ENCODE peak calls at places on chromosomes 4 and X, in seven cellular contexts. One of them, this sample, is unnamed.

GRCh38 chr4:96602661-96603060 is 762.8 kb downstream of the PDHA2 start:
- DNase-seq in transverse colon: no peak
- DNase-seq in HCT116: peak
- DNase-seq in lung: no peak
- DNase-seq in mammary epithelial cell: peak
- DNase-seq in GM12865: no peak
- DNase-seq in IMR-90: no peak
- DNase-seq in this sample: peak

GRCh38 chr4:39931441-39931901 is 46.2 kb downstream of the PDS5A start:
- DNase-seq in mammary epithelial cell: no peak
- DNase-seq in lung: no peak
- DNase-seq in GM12865: peak
- DNase-seq in HCT116: no peak
- DNase-seq in IMR-90: no peak
- DNase-seq in transverse colon: no peak
- DNase-seq in this sample: no peak

GRCh38 chr4:185357220-185357619 is 38.5 kb downstream of the LRP2BP start:
- DNase-seq in IMR-90: no peak
- DNase-seq in mammary epithelial cell: no peak
- DNase-seq in lung: no peak
- DNase-seq in transverse colon: no peak
- DNase-seq in HCT116: no peak
- DNase-seq in GM12865: no peak
- DNase-seq in this sample: no peak

GRCh38 chr4:153520871-153521329 is 54.7 kb downstream of the TMEM131L start:
- DNase-seq in HCT116: no peak
- DNase-seq in GM12865: peak
- DNase-seq in IMR-90: no peak
- DNase-seq in lung: no peak
- DNase-seq in transverse colon: no peak
- DNase-seq in mammary epithelial cell: no peak
- DNase-seq in this sample: no peak

GRCh38 chrX:35890699-35891098 is 28.8 kb upstream of the CFAP47 start:
- DNase-seq in mammary epithelial cell: peak
- DNase-seq in GM12865: peak
- DNase-seq in IMR-90: peak
- DNase-seq in lung: peak
- DNase-seq in HCT116: no peak
- DNase-seq in transverse colon: peak
- DNase-seq in this sample: peak

GRCh38 chrX:25640276-25640675 is 497.9 kb upstream of the MAGEB18 start:
- DNase-seq in lung: no peak
- DNase-seq in GM12865: no peak
- DNase-seq in HCT116: no peak
- DNase-seq in transverse colon: no peak
- DNase-seq in IMR-90: no peak
- DNase-seq in mammary epithelial cell: no peak
- DNase-seq in this sample: no peak

GRCh38 chr4:118338518-118338917 is 14.3 kb downstream of the PRSS12 start:
- DNase-seq in mammary epithelial cell: no peak
- DNase-seq in IMR-90: no peak
- DNase-seq in HCT116: no peak
- DNase-seq in lung: no peak
- DNase-seq in GM12865: no peak
- DNase-seq in transverse colon: no peak
- DNase-seq in this sample: no peak

GRCh38 chr4:102734591-102735385 is 26.0 kb downstream of the MANBA start:
- DNase-seq in IMR-90: peak
- DNase-seq in transverse colon: no peak
- DNase-seq in lung: no peak
- DNase-seq in HCT116: no peak
- DNase-seq in GM12865: peak
- DNase-seq in mammary epithelial cell: peak
- DNase-seq in this sample: no peak

GRCh38 chrX:109389917-109390316 is 92.0 kb downstream of the GUCY2F start:
- DNase-seq in lung: no peak
- DNase-seq in HCT116: no peak
- DNase-seq in IMR-90: no peak
- DNase-seq in GM12865: no peak
- DNase-seq in mammary epithelial cell: peak
- DNase-seq in transverse colon: no peak
- DNase-seq in this sample: no peak

GRCh38 chrX:109392895-109393294 is 89.0 kb downstream of the GUCY2F start:
- DNase-seq in IMR-90: no peak
- DNase-seq in transverse colon: no peak
- DNase-seq in mammary epithelial cell: no peak
- DNase-seq in GM12865: no peak
- DNase-seq in HCT116: no peak
- DNase-seq in lung: no peak
- DNase-seq in this sample: no peak

GRCh38 chrX:109390556-109390955 is 91.3 kb downstream of the GUCY2F start:
- DNase-seq in GM12865: no peak
- DNase-seq in IMR-90: no peak
- DNase-seq in HCT116: no peak
- DNase-seq in mammary epithelial cell: peak
- DNase-seq in lung: no peak
- DNase-seq in transverse colon: no peak
- DNase-seq in this sample: no peak

GRCh38 chrX:109399831-109400230 is 82.1 kb downstream of the GUCY2F start:
- DNase-seq in mammary epithelial cell: no peak
- DNase-seq in IMR-90: no peak
- DNase-seq in transverse colon: no peak
- DNase-seq in HCT116: no peak
- DNase-seq in lung: no peak
- DNase-seq in GM12865: no peak
- DNase-seq in this sample: no peak

GRCh38 chrX:109393859-109394258 is 88.0 kb downstream of the GUCY2F start:
- DNase-seq in transverse colon: no peak
- DNase-seq in lung: no peak
- DNase-seq in mammary epithelial cell: peak
- DNase-seq in HCT116: no peak
- DNase-seq in GM12865: peak
- DNase-seq in IMR-90: no peak
- DNase-seq in this sample: no peak
- TF ChIP-seq CTCF in transverse colon: no peak
- TF ChIP-seq CTCF in lung: no peak
- TF ChIP-seq CTCF in mammary epithelial cell: peak
- TF ChIP-seq CTCF in HCT116: no peak
- TF ChIP-seq CTCF in GM12865: peak
- TF ChIP-seq CTCF in IMR-90: no peak
- TF ChIP-seq CTCF in this sample: no peak

GRCh38 chrX:108121291-108121690 is 29.7 kb downstream of the ATG4A start:
- DNase-seq in GM12865: no peak
- DNase-seq in transverse colon: no peak
- DNase-seq in HCT116: no peak
- DNase-seq in lung: no peak
- DNase-seq in mammary epithelial cell: no peak
- DNase-seq in IMR-90: no peak
- DNase-seq in this sample: no peak
- TF ChIP-seq CTCF in GM12865: no peak
- TF ChIP-seq CTCF in transverse colon: no peak
- TF ChIP-seq CTCF in HCT116: no peak
- TF ChIP-seq CTCF in lung: no peak
- TF ChIP-seq CTCF in mammary epithelial cell: no peak
- TF ChIP-seq CTCF in IMR-90: no peak
- TF ChIP-seq CTCF in this sample: no peak

DNA sequence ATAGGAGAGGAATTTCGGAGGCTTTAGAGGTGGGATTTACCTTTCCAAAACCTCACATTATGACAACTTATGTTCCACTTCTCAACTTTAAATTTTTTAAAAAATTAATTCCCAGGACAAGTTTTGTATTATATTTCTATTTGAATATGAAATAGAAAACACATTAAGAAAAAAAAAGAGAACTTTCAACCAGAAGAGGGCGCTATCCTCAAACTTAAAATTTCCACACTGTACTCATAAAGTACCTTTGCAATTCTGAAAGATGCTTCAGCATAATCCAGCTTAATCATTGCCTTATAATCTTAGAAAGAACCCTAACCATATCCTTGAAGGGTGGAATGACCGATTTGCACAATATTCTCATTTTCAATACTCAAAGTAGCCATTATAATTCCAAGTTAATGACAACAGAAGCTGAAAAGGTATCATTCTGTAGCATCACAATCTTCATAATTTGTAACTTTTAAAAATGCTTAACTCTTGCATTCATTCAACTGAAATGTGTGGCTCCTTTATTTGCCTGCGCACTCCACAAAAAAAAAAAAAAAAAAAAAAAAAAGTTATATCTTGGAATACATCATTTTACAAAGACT is 158.0 kb downstream of the KCNIP4 start:
- DNase-seq in transverse colon: no peak
- DNase-seq in lung: no peak
- DNase-seq in mammary epithelial cell: peak
- DNase-seq in HCT116: peak
- DNase-seq in GM12865: peak
- DNase-seq in IMR-90: peak
- DNase-seq in this sample: peak
- TF ChIP-seq CTCF in transverse colon: peak
- TF ChIP-seq CTCF in lung: peak
- TF ChIP-seq CTCF in mammary epithelial cell: peak
- TF ChIP-seq CTCF in HCT116: peak
- TF ChIP-seq CTCF in GM12865: peak
- TF ChIP-seq CTCF in IMR-90: peak
- TF ChIP-seq CTCF in this sample: no peak

GRCh38 chr4:21507439-21507838 is 441.1 kb downstream of the KCNIP4 start:
- DNase-seq in HCT116: no peak
- DNase-seq in mammary epithelial cell: peak
- DNase-seq in transverse colon: no peak
- DNase-seq in lung: no peak
- DNase-seq in IMR-90: no peak
- DNase-seq in GM12865: peak
- DNase-seq in this sample: no peak
- TF ChIP-seq CTCF in HCT116: no peak
- TF ChIP-seq CTCF in mammary epithelial cell: peak
- TF ChIP-seq CTCF in transverse colon: no peak
- TF ChIP-seq CTCF in lung: no peak
- TF ChIP-seq CTCF in IMR-90: no peak
- TF ChIP-seq CTCF in GM12865: peak
- TF ChIP-seq CTCF in this sample: no peak

DNA sequence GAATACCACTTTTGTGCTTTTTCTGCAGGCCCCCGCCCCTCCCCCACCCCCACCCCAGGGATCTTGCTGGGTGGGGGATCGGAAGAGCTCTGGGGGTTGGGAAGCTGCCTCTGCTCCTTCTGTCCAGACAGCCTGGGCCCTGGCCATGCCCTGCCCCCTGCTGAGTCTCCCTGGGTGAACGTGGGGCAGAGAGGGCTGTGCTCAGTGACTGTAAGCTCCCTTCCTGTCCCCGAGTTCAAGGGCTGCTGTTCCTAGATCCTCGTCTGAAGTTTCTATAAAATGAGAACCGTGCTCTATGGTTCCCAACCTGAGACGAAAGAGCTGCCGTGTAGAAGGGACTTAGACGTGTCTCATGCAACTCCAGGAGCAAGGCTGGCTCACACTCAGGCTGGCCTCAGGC is 105.0 kb downstream of the SORCS2 start:
- DNase-seq in IMR-90: no peak
- DNase-seq in mammary epithelial cell: no peak
- DNase-seq in transverse colon: no peak
- DNase-seq in GM12865: no peak
- DNase-seq in lung: no peak
- DNase-seq in HCT116: no peak
- DNase-seq in this sample: no peak
- TF ChIP-seq CTCF in IMR-90: no peak
- TF ChIP-seq CTCF in mammary epithelial cell: no peak
- TF ChIP-seq CTCF in transverse colon: no peak
- TF ChIP-seq CTCF in GM12865: no peak
- TF ChIP-seq CTCF in lung: no peak
- TF ChIP-seq CTCF in HCT116: no peak
- TF ChIP-seq CTCF in this sample: no peak

DNA sequence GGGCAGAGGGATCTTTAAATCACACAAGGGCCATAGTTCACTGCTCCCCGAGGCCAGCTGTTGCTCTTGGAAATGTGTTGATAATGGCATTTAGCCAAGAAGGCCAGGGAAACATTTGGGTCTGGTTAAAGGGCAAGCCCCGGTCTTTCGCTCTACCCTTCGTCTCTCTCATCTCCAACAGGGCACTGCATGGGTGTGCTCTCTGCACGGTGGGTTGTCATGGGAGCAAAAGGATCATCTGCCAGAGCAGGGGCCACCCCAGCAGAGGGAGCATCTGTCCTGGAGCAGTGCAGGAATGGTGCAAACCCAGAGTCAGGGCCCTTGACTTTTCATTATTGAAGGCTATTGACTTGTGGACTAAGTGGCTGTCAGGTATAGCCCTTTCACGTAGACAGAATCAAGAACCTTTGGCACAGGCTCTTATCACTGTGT is 22.7 kb upstream of the PGRMC2 start:
- DNase-seq in GM12865: no peak
- DNase-seq in lung: no peak
- DNase-seq in transverse colon: peak
- DNase-seq in mammary epithelial cell: no peak
- DNase-seq in IMR-90: no peak
- DNase-seq in HCT116: no peak
- DNase-seq in this sample: peak
- TF ChIP-seq CTCF in GM12865: no peak
- TF ChIP-seq CTCF in lung: no peak
- TF ChIP-seq CTCF in transverse colon: no peak
- TF ChIP-seq CTCF in mammary epithelial cell: no peak
- TF ChIP-seq CTCF in IMR-90: no peak
- TF ChIP-seq CTCF in HCT116: no peak
- TF ChIP-seq CTCF in this sample: no peak

GRCh38 chr4:99759346-99759984 is 57.2 kb upstream of the DAPP1 start:
- DNase-seq in GM12865: no peak
- DNase-seq in IMR-90: no peak
- DNase-seq in lung: no peak
- DNase-seq in transverse colon: no peak
- DNase-seq in HCT116: no peak
- DNase-seq in mammary epithelial cell: no peak
- DNase-seq in this sample: no peak

GRCh38 chr4:99759988-99760387 is 56.6 kb upstream of the DAPP1 start:
- DNase-seq in mammary epithelial cell: no peak
- DNase-seq in lung: no peak
- DNase-seq in transverse colon: no peak
- DNase-seq in GM12865: no peak
- DNase-seq in IMR-90: peak
- DNase-seq in HCT116: no peak
- DNase-seq in this sample: no peak

GRCh38 chr4:99763635-99764101 is 53.0 kb upstream of the DAPP1 start:
- DNase-seq in GM12865: no peak
- DNase-seq in lung: peak
- DNase-seq in IMR-90: peak
- DNase-seq in HCT116: peak
- DNase-seq in mammary epithelial cell: peak
- DNase-seq in transverse colon: no peak
- DNase-seq in this sample: peak

DNA sequence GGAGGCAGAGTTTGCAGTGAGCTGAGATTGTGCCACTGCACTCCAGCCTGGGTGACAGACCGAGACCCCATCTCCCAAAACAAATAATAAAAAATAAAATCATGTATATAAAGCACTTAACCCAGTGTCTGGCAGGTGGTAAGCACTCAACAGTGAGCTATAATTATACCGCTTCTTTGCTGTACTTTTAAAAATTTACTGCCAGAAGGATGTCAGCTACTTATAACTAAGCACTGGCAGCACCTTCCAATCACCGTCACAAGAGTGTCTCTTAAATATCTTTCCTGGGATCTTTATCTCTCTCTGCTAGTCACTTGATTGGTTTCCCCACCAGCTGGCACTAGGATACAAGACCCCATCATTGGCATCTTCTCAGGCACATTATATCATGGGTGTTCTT is 53.9 kb upstream of the DAPP1 start:
- DNase-seq in IMR-90: no peak
- DNase-seq in GM12865: no peak
- DNase-seq in HCT116: no peak
- DNase-seq in mammary epithelial cell: no peak
- DNase-seq in lung: no peak
- DNase-seq in transverse colon: no peak
- DNase-seq in this sample: no peak
- TF ChIP-seq CTCF in IMR-90: no peak
- TF ChIP-seq CTCF in GM12865: no peak
- TF ChIP-seq CTCF in HCT116: no peak
- TF ChIP-seq CTCF in mammary epithelial cell: no peak
- TF ChIP-seq CTCF in lung: no peak
- TF ChIP-seq CTCF in transverse colon: no peak
- TF ChIP-seq CTCF in this sample: no peak